ENCODE peak calls at places on chromosomes 11 and 22, in six cellular contexts. One of them, this sample, is unnamed. For H3K4me1, the result is how much of the 10 kb centered on the place peaks cover.

GRCh38 chr11:8092587-8093424 is 11.8 kb downstream of the TUB start:
- DNase-seq in mammary epithelial cell: peak
- DNase-seq in PC-9: no peak
- DNase-seq in H9: peak
- DNase-seq in psoas muscle: peak
- DNase-seq in heart left ventricle: no peak
- DNase-seq in this sample: no peak

GRCh38 chr11:102138677-102139076 is 28.4 kb downstream of the YAP1 start:
- DNase-seq in heart left ventricle: no peak
- DNase-seq in psoas muscle: no peak
- DNase-seq in mammary epithelial cell: peak
- DNase-seq in PC-9: peak
- DNase-seq in H9: no peak
- DNase-seq in this sample: no peak

GRCh38 chr11:1171985-1172728 is 14.4 kb downstream of the MUC5AC start:
- DNase-seq in heart left ventricle: peak
- DNase-seq in mammary epithelial cell: no peak
- DNase-seq in PC-9: no peak
- DNase-seq in H9: no peak
- DNase-seq in psoas muscle: peak
- DNase-seq in this sample: no peak

GRCh38 chr22:39380331-39380730 is 19.2 kb upstream of the TAB1 start:
- DNase-seq in H9: no peak
- DNase-seq in PC-9: no peak
- DNase-seq in heart left ventricle: no peak
- DNase-seq in mammary epithelial cell: no peak
- DNase-seq in psoas muscle: no peak
- DNase-seq in this sample: no peak

GRCh38 chr22:19871845-19872778 is 17.4 kb upstream of the GNB1L start:
- DNase-seq in H9: no peak
- DNase-seq in PC-9: no peak
- DNase-seq in heart left ventricle: peak
- DNase-seq in psoas muscle: no peak
- DNase-seq in mammary epithelial cell: no peak
- DNase-seq in this sample: peak

GRCh38 chr11:104728927-104729326 is 169.3 kb downstream of the CASP12 start:
- DNase-seq in mammary epithelial cell: no peak
- DNase-seq in heart left ventricle: no peak
- DNase-seq in PC-9: no peak
- DNase-seq in H9: no peak
- DNase-seq in psoas muscle: no peak
- DNase-seq in this sample: no peak

GRCh38 chr11:95375881-95376280 is 144.9 kb upstream of the SESN3 start:
- DNase-seq in PC-9: no peak
- DNase-seq in heart left ventricle: no peak
- DNase-seq in mammary epithelial cell: peak
- DNase-seq in H9: no peak
- DNase-seq in psoas muscle: no peak
- DNase-seq in this sample: no peak

GRCh38 chr11:115761348-115761747 is 257.1 kb upstream of the CADM1 start:
- DNase-seq in H9: peak
- DNase-seq in mammary epithelial cell: no peak
- DNase-seq in PC-9: no peak
- DNase-seq in psoas muscle: no peak
- DNase-seq in heart left ventricle: no peak
- DNase-seq in this sample: no peak

GRCh38 chr22:23789638-23790037 is 2.9 kb downstream of the SMARCB1 start:
- DNase-seq in H9: no peak
- DNase-seq in PC-9: no peak
- DNase-seq in heart left ventricle: peak
- DNase-seq in mammary epithelial cell: no peak
- DNase-seq in psoas muscle: peak
- DNase-seq in this sample: no peak

GRCh38 chr11:134504146-134504905 is 92.3 kb upstream of the B3GAT1 start:
- DNase-seq in mammary epithelial cell: no peak
- DNase-seq in heart left ventricle: no peak
- DNase-seq in H9: no peak
- DNase-seq in PC-9: no peak
- DNase-seq in psoas muscle: no peak
- DNase-seq in this sample: no peak

GRCh38 chr11:107859459-107860239 is 1.1 kb upstream of the SLC35F2 start:
- DNase-seq in psoas muscle: peak
- DNase-seq in H9: peak
- DNase-seq in mammary epithelial cell: peak
- DNase-seq in heart left ventricle: no peak
- DNase-seq in PC-9: peak
- DNase-seq in this sample: peak

GRCh38 chr22:37546436-37547248 is 13.6 kb upstream of the CDC42EP1 start:
- DNase-seq in H9: peak
- DNase-seq in psoas muscle: peak
- DNase-seq in heart left ventricle: peak
- DNase-seq in mammary epithelial cell: no peak
- DNase-seq in PC-9: peak
- DNase-seq in this sample: peak

GRCh38 chr11:120808616-120809050 is 215.3 kb upstream of the TBCEL start:
- DNase-seq in mammary epithelial cell: no peak
- DNase-seq in heart left ventricle: no peak
- DNase-seq in psoas muscle: no peak
- DNase-seq in PC-9: no peak
- DNase-seq in H9: no peak
- DNase-seq in this sample: no peak

GRCh38 chr11:71252434-71252781 is at the start of gene SHANK2:
- DNase-seq in psoas muscle: no peak
- DNase-seq in H9: peak
- DNase-seq in heart left ventricle: no peak
- DNase-seq in mammary epithelial cell: no peak
- DNase-seq in PC-9: no peak
- DNase-seq in this sample: no peak

GRCh38 chr11:64120951-64121569 is 44.9 kb downstream of the MACROD1 start:
- DNase-seq in PC-9: no peak
- DNase-seq in heart left ventricle: no peak
- DNase-seq in mammary epithelial cell: peak
- DNase-seq in H9: no peak
- DNase-seq in psoas muscle: peak
- DNase-seq in this sample: peak

GRCh38 chr11:78037056-78037455 is 14.0 kb upstream of the KCTD14 start:
- DNase-seq in mammary epithelial cell: no peak
- DNase-seq in PC-9: peak
- DNase-seq in heart left ventricle: no peak
- DNase-seq in H9: no peak
- DNase-seq in psoas muscle: no peak
- DNase-seq in this sample: no peak

GRCh38 chr22:20440637-20441591 is 3.3 kb upstream of the SCARF2 start:
- DNase-seq in psoas muscle: peak
- DNase-seq in mammary epithelial cell: no peak
- DNase-seq in heart left ventricle: peak
- DNase-seq in PC-9: no peak
- DNase-seq in H9: no peak
- DNase-seq in this sample: no peak

GRCh38 chr11:71298016-71298550 is 45.7 kb upstream of the SHANK2 start:
- DNase-seq in psoas muscle: no peak
- DNase-seq in PC-9: no peak
- DNase-seq in heart left ventricle: no peak
- DNase-seq in H9: peak
- DNase-seq in mammary epithelial cell: no peak
- DNase-seq in this sample: no peak

GRCh38 chr11:9691865-9692264 is 28.0 kb downstream of the SWAP70 start:
- DNase-seq in psoas muscle: no peak
- DNase-seq in H9: no peak
- DNase-seq in PC-9: no peak
- DNase-seq in mammary epithelial cell: peak
- DNase-seq in heart left ventricle: no peak
- DNase-seq in this sample: no peak

GRCh38 chr22:23419151-23419550 is 160.9 kb downstream of the IGLL1 start:
- DNase-seq in H9: no peak
- DNase-seq in psoas muscle: no peak
- DNase-seq in PC-9: no peak
- DNase-seq in heart left ventricle: no peak
- DNase-seq in mammary epithelial cell: no peak
- DNase-seq in this sample: no peak

GRCh38 chr11:67384851-67385366 is 6.9 kb upstream of the RAD9A start:
- DNase-seq in H9: no peak
- DNase-seq in PC-9: peak
- DNase-seq in heart left ventricle: no peak
- DNase-seq in mammary epithelial cell: peak
- DNase-seq in psoas muscle: no peak
- DNase-seq in this sample: no peak

GRCh38 chr11:117384045-117384444 is 56.4 kb downstream of the CEP164 start:
- DNase-seq in mammary epithelial cell: peak
- DNase-seq in heart left ventricle: no peak
- DNase-seq in PC-9: peak
- DNase-seq in H9: no peak
- DNase-seq in psoas muscle: no peak
- DNase-seq in this sample: no peak

GRCh38 chr11:118537409-118537980 is 6.5 kb downstream of the TMEM25 start:
- DNase-seq in psoas muscle: no peak
- DNase-seq in heart left ventricle: no peak
- DNase-seq in H9: no peak
- DNase-seq in mammary epithelial cell: no peak
- DNase-seq in PC-9: no peak
- DNase-seq in this sample: no peak

GRCh38 chr11:131463609-131464008 is 93.2 kb downstream of the NTM start:
- DNase-seq in PC-9: no peak
- DNase-seq in H9: no peak
- DNase-seq in psoas muscle: no peak
- DNase-seq in heart left ventricle: no peak
- DNase-seq in mammary epithelial cell: no peak
- DNase-seq in this sample: no peak

GRCh38 chr11:43861141-43861540 is 19.5 kb upstream of the ALKBH3 start:
- DNase-seq in psoas muscle: no peak
- DNase-seq in PC-9: no peak
- DNase-seq in heart left ventricle: no peak
- DNase-seq in H9: no peak
- DNase-seq in mammary epithelial cell: no peak
- DNase-seq in this sample: no peak

GRCh38 chr22:30306629-30307016 is 17.3 kb upstream of the CASTOR1 start:
- DNase-seq in PC-9: no peak
- DNase-seq in H9: no peak
- DNase-seq in psoas muscle: no peak
- DNase-seq in mammary epithelial cell: no peak
- DNase-seq in heart left ventricle: no peak
- DNase-seq in this sample: no peak

GRCh38 chr11:134893810-134894685 is 482.0 kb upstream of the B3GAT1 start:
- DNase-seq in psoas muscle: no peak
- DNase-seq in mammary epithelial cell: no peak
- DNase-seq in H9: no peak
- DNase-seq in heart left ventricle: no peak
- DNase-seq in PC-9: no peak
- DNase-seq in this sample: no peak

GRCh38 chr11:1277936-1278512 is 31.4 kb downstream of the TOLLIP start:
- DNase-seq in PC-9: no peak
- DNase-seq in H9: no peak
- DNase-seq in psoas muscle: peak
- DNase-seq in heart left ventricle: peak
- DNase-seq in mammary epithelial cell: no peak
- DNase-seq in this sample: no peak

GRCh38 chr11:35260342-35260985 is 121.5 kb downstream of the CD44 start:
- DNase-seq in H9: no peak
- DNase-seq in psoas muscle: no peak
- DNase-seq in PC-9: peak
- DNase-seq in heart left ventricle: no peak
- DNase-seq in mammary epithelial cell: peak
- DNase-seq in this sample: no peak

GRCh38 chr11:33303541-33303940 is 46.4 kb downstream of the HIPK3 start:
- DNase-seq in mammary epithelial cell: no peak
- DNase-seq in heart left ventricle: no peak
- DNase-seq in psoas muscle: no peak
- DNase-seq in H9: no peak
- DNase-seq in PC-9: no peak
- DNase-seq in this sample: no peak

GRCh38 chr11:35247428-35247827 is 108.5 kb downstream of the CD44 start:
- DNase-seq in PC-9: peak
- DNase-seq in H9: no peak
- DNase-seq in psoas muscle: no peak
- DNase-seq in heart left ventricle: no peak
- DNase-seq in mammary epithelial cell: no peak
- DNase-seq in this sample: peak

GRCh38 chr22:33803371-33803770 is 116.9 kb downstream of the LARGE1 start:
- DNase-seq in mammary epithelial cell: peak
- DNase-seq in PC-9: no peak
- DNase-seq in heart left ventricle: no peak
- DNase-seq in H9: no peak
- DNase-seq in psoas muscle: no peak
- DNase-seq in this sample: no peak

GRCh38 chr11:109914809-109915653 is 178.2 kb upstream of the ZC3H12C start:
- DNase-seq in mammary epithelial cell: peak
- DNase-seq in PC-9: peak
- DNase-seq in H9: no peak
- DNase-seq in psoas muscle: no peak
- DNase-seq in heart left ventricle: no peak
- DNase-seq in this sample: peak

GRCh38 chr22:28542980-28543621 is 136.5 kb downstream of the TTC28 start:
- DNase-seq in PC-9: no peak
- DNase-seq in H9: no peak
- DNase-seq in heart left ventricle: no peak
- DNase-seq in psoas muscle: no peak
- DNase-seq in mammary epithelial cell: no peak
- DNase-seq in this sample: no peak
- TF ChIP-seq CTCF in PC-9: no peak
- TF ChIP-seq CTCF in H9: no peak
- TF ChIP-seq CTCF in heart left ventricle: no peak
- TF ChIP-seq CTCF in psoas muscle: no peak
- TF ChIP-seq CTCF in mammary epithelial cell: no peak
- TF ChIP-seq CTCF in this sample: no peak

DNA sequence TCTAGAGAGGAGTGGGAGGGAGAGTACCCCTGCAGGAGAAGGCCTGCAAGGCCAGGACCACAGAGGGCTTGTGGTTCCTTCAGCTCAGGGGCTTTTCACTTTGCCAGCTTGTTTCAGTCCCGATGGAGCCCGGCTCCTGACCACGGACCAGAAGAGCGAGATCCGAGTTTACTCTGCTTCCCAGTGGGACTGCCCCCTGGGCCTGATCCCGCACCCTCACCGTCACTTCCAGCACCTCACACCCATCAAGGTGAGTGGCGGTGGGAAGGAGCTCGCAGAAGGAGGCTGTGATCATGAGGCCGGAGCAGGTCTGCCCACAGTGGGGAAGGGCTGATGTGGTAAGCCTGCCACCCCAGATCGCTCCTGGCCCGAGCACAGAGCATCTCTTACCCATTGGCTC is 13.5 kb downstream of the ACP2 start:
- DNase-seq in heart left ventricle: no peak
- DNase-seq in psoas muscle: no peak
- DNase-seq in mammary epithelial cell: no peak
- DNase-seq in H9: no peak
- DNase-seq in PC-9: no peak
- DNase-seq in this sample: no peak
- H3K4me1 ChIP-seq in heart left ventricle: under half
- H3K4me1 ChIP-seq in psoas muscle: under half
- H3K4me1 ChIP-seq in mammary epithelial cell: under half
- H3K4me1 ChIP-seq in H9: under half
- H3K4me1 ChIP-seq in PC-9: under half
- H3K4me1 ChIP-seq in this sample: under half

GRCh38 chr11:130002846-130003716 is 446 bp upstream of the PRDM10 start:
- DNase-seq in psoas muscle: peak
- DNase-seq in mammary epithelial cell: peak
- DNase-seq in heart left ventricle: peak
- DNase-seq in PC-9: peak
- DNase-seq in H9: peak
- DNase-seq in this sample: peak
- TF ChIP-seq CTCF in psoas muscle: no peak
- TF ChIP-seq CTCF in mammary epithelial cell: no peak
- TF ChIP-seq CTCF in heart left ventricle: no peak
- TF ChIP-seq CTCF in PC-9: no peak
- TF ChIP-seq CTCF in H9: no peak
- TF ChIP-seq CTCF in this sample: no peak

GRCh38 chr11:72745511-72745910 is 6.7 kb downstream of the ARAP1 start:
- DNase-seq in H9: no peak
- DNase-seq in mammary epithelial cell: no peak
- DNase-seq in PC-9: no peak
- DNase-seq in psoas muscle: peak
- DNase-seq in heart left ventricle: no peak
- DNase-seq in this sample: no peak
- H3K4me1 ChIP-seq in H9: under half
- H3K4me1 ChIP-seq in mammary epithelial cell: under half
- H3K4me1 ChIP-seq in PC-9: under half
- H3K4me1 ChIP-seq in psoas muscle: under half
- H3K4me1 ChIP-seq in heart left ventricle: under half
- H3K4me1 ChIP-seq in this sample: under half